ENCODE peak calls at places on chromosomes 16 and 17, in four cellular contexts. J, Z, W and A are unnamed samples.
A peak's percentile ranks its signal among the peaks of the same experiment; 100 is the strongest.

GRCh38 chr16:12337776-12338655 is 361.5 kb downstream of the SNX29 start:
- DNase-seq in J (peak; percentile 10), Z (no peak), W (no peak), A (peak; percentile 32)

GRCh38 chr17:73797594-73798110 is 153.4 kb upstream of the SDK2 start:
- DNase-seq in J (no peak), Z (no peak), W (no peak), A (no peak)

GRCh38 chr16:85750021-85750826 is 672 bp downstream of the C16orf74 start:
- DNase-seq in J (peak; percentile 24), Z (no peak), W (no peak), A (no peak)

GRCh38 chr17:29575511-29576213 is 7.2 kb downstream of the TP53I13 start:
- DNase-seq in J (no peak), Z (no peak), W (no peak), A (no peak)

GRCh38 chr17:32345953-32346600 is 3.9 kb upstream of the ZNF207 start:
- DNase-seq in J (no peak), Z (no peak), W (no peak), A (no peak)

GRCh38 chr17:76074390-76075363 is at the start of gene GALR2:
- DNase-seq in J (no peak), Z (no peak), W (no peak), A (no peak)

GRCh38 chr16:30562021-30562420 is 3.8 kb upstream of the ZNF764 start:
- DNase-seq in J (no peak), Z (no peak), W (no peak), A (no peak)

GRCh38 chr16:30961384-30961783 is 3.8 kb downstream of the SETD1A start:
- DNase-seq in J (no peak), Z (no peak), W (no peak), A (no peak)

GRCh38 chr16:55116165-55116894 is 185.7 kb downstream of the IRX5 start:
- DNase-seq in J (no peak), Z (no peak), W (no peak), A (no peak)